ENCODE peak calls at places on chromosomes 5 and 9, in six cellular contexts. U is mammary epithelial cell, T is GM04504, H is GM10248, Q is SK-N-SH, A is T-cell. E is an unnamed sample.
A peak's percentile ranks its signal among the peaks of the same experiment; 100 is the strongest.

GRCh38 chr5:138316355-138316754 is 15.2 kb downstream of the CDC25C start:
- DNase-seq in U (no peak), T (no peak), H (no peak), Q (no peak), A (no peak), E (no peak)

GRCh38 chr5:72847439-72847838 is 31.0 kb downstream of the TNPO1 start:
- DNase-seq in U (no peak), T (no peak), H (no peak), Q (no peak), A (no peak), E (no peak)

GRCh38 chr5:89728750-89729149 is 680.8 kb downstream of the CETN3 start:
- DNase-seq in U (no peak), T (peak; percentile 16), H (no peak), Q (no peak), A (no peak), E (no peak)

GRCh38 chr5:96329886-96330531 is 103.0 kb downstream of the PCSK1 start:
- DNase-seq in U (peak; percentile 44), T (no peak), H (no peak), Q (no peak), A (no peak), E (no peak)

GRCh38 chr9:97852399-97853055 is 499 bp upstream of the FOXE1 start:
- DNase-seq in U (no peak), T (no peak), H (no peak), Q (no peak), A (no peak), E (no peak)

GRCh38 chr5:2239237-2239910 is 356.6 kb upstream of the IRX4 start:
- DNase-seq in U (no peak), T (no peak), H (no peak), Q (no peak), A (no peak), E (no peak)

GRCh38 chr5:179716286-179716685 is 16.3 kb upstream of the MAML1 start:
- DNase-seq in U (no peak), T (no peak), H (no peak), Q (no peak), A (no peak), E (no peak)

GRCh38 chr5:72210913-72211670 is 103.8 kb downstream of the MAP1B start:
- DNase-seq in U (peak; percentile 78), T (peak; percentile 31), H (no peak), Q (no peak), A (no peak), E (no peak)

GRCh38 chr5:177371705-177372533 is 12.3 kb upstream of the SLC34A1 start:
- DNase-seq in U (no peak), T (no peak), H (no peak), Q (no peak), A (peak; percentile 14), E (no peak)

GRCh38 chr9:89005323-89005722 is 14.1 kb downstream of the S1PR3 start:
- DNase-seq in U (no peak), T (no peak), H (no peak), Q (no peak), A (no peak), E (no peak)

GRCh38 chr9:121556580-121556979 is 56.9 kb upstream of the GGTA1 start:
- DNase-seq in U (peak; percentile 94), T (peak; percentile 96), H (no peak), Q (no peak), A (no peak), E (no peak)

GRCh38 chr9:19162956-19163355 is 35.7 kb upstream of the PLIN2 start:
- DNase-seq in U (peak; percentile 67), T (no peak), H (no peak), Q (no peak), A (no peak), E (no peak)

GRCh38 chr9:123044556-123044955 is 11.1 kb downstream of the GPR21 start:
- DNase-seq in U (peak; percentile 12), T (peak; percentile 40), H (no peak), Q (no peak), A (no peak), E (no peak)

GRCh38 chr5:157198277-157199058 is 17.8 kb downstream of the ITK start:
- DNase-seq in U (no peak), T (no peak), H (no peak), Q (no peak), A (no peak), E (no peak)

GRCh38 chr5:149439899-149440655 is 61.0 kb upstream of the IL17B start:
- DNase-seq in U (peak; percentile 99), T (no peak), H (no peak), Q (peak; percentile 50), A (no peak), E (no peak)

GRCh38 chr9:32294051-32294600 is 90.3 kb upstream of the ACO1 start:
- DNase-seq in U (no peak), T (no peak), H (no peak), Q (no peak), A (no peak), E (no peak)

GRCh38 chr5:81852277-81853004 is 101.5 kb upstream of the SSBP2 start:
- DNase-seq in U (no peak), T (no peak), H (peak; percentile 34), Q (peak; percentile 59), A (no peak), E (peak; percentile 22)

GRCh38 chr5:148928141-148928540 is 101.7 kb downstream of the ADRB2 start:
- DNase-seq in U (peak; percentile 34), T (no peak), H (no peak), Q (no peak), A (no peak), E (no peak)

GRCh38 chr9:21831841-21832509 is 29.5 kb downstream of the MTAP start:
- DNase-seq in U (peak; percentile 96), T (peak; percentile 83), H (peak; percentile 51), Q (no peak), A (no peak), E (peak; percentile 85)

GRCh38 chr9:530681-531080 is 310.8 kb upstream of the DMRT1 start:
- DNase-seq in U (peak; percentile 77), T (no peak), H (no peak), Q (no peak), A (no peak), E (no peak)

GRCh38 chr9:120402741-120403542 is 177.0 kb downstream of the CDK5RAP2 start:
- DNase-seq in U (peak; percentile 87), T (peak; percentile 69), H (no peak), Q (no peak), A (no peak), E (no peak)

GRCh38 chr5:174935854-174936474 is 211.6 kb downstream of the MSX2 start:
- DNase-seq in U (peak; percentile 12), T (no peak), H (peak; percentile 58), Q (peak; percentile 80), A (peak; percentile 9), E (peak; percentile 35)

GRCh38 chr5:180938294-180938693 is 39.3 kb downstream of the BTNL8 start:
- DNase-seq in U (no peak), T (no peak), H (no peak), Q (no peak), A (no peak), E (no peak)

GRCh38 chr5:130198927-130199326 is 294.7 kb downstream of the CHSY3 start:
- DNase-seq in U (no peak), T (peak; percentile 7), H (peak; percentile 7), Q (peak; percentile 3), A (no peak), E (peak; percentile 64)

GRCh38 chr9:87498816-87499454 is 1.3 kb downstream of the DAPK1 start:
- DNase-seq in U (no peak), T (no peak), H (no peak), Q (peak; percentile 49), A (no peak), E (no peak)

GRCh38 chr5:175802361-175802760 is 69.0 kb upstream of the CPLX2 start:
- DNase-seq in U (peak; percentile 26), T (no peak), H (no peak), Q (no peak), A (no peak), E (no peak)

GRCh38 chr5:29720954-29721353 is 1472.5 kb upstream of the CDH6 start:
- DNase-seq in U (no peak), T (no peak), H (no peak), Q (no peak), A (no peak), E (no peak)

GRCh38 chr9:130995399-130995941 is 13.5 kb upstream of the LAMC3 start:
- DNase-seq in U (no peak), T (no peak), H (no peak), Q (peak; percentile 59), A (no peak), E (peak; percentile 12)

GRCh38 chr5:39526914-39527477 is 102.2 kb upstream of the DAB2 start:
- DNase-seq in U (no peak), T (peak; percentile 35), H (no peak), Q (no peak), A (no peak), E (no peak)

GRCh38 chr5:139668924-139669680 is 21.0 kb downstream of the CXXC5 start:
- DNase-seq in U (no peak), T (no peak), H (no peak), Q (no peak), A (no peak), E (peak; percentile 49)

GRCh38 chr5:75017971-75018370 is 34.4 kb downstream of the GCNT4 start:
- DNase-seq in U (no peak), T (no peak), H (no peak), Q (no peak), A (no peak), E (no peak)

GRCh38 chr9:113635586-113635985 is 172.1 kb downstream of the RGS3 start:
- DNase-seq in U (no peak), T (no peak), H (no peak), Q (no peak), A (no peak), E (no peak)

GRCh38 chr9:33161011-33161588 is 6.0 kb downstream of the B4GALT1 start:
- DNase-seq in U (peak; percentile 96), T (peak; percentile 92), H (no peak), Q (peak; percentile 62), A (no peak), E (peak; percentile 68)

GRCh38 chr9:81826541-81826906 is 101.7 kb upstream of the SPATA31D4 start:
- DNase-seq in U (no peak), T (no peak), H (no peak), Q (no peak), A (no peak), E (no peak)

GRCh38 chr5:116454417-116454927 is 120.2 kb downstream of the SEMA6A start:
- DNase-seq in U (peak; percentile 30), T (peak; percentile 83), H (peak; percentile 64), Q (peak; percentile 58), A (no peak), E (peak; percentile 77)

GRCh38 chr5:17000296-17000939 is 64.3 kb upstream of the MYO10 start:
- DNase-seq in U (peak; percentile 84), T (peak; percentile 85), H (no peak), Q (no peak), A (no peak), E (no peak)

GRCh38 chr9:32837551-32838058 is 54.3 kb downstream of the TMEM215 start:
- DNase-seq in U (no peak), T (no peak), H (no peak), Q (no peak), A (no peak), E (no peak)

E was measured in GM12865.